ENCODE peak calls at places on chromosomes 1 and 21, in eight cellular contexts. C is HS-5; L is MM.1S; N is NT2/D1; Y is pons; Q is effector CD4-positive, alpha-beta T cell; S is memory B cell; R is NCI-H1092 treated with DMSO at 0.1 percent for 48 hours. P is an unnamed sample.

GRCh38 chr1:66761273-66761672 is 9.0 kb downstream of the DYNLT5 start:
- DNase-seq in Q (no peak), Y (no peak), S (no peak), C (no peak), L (no peak), N (no peak), R (no peak), P (no peak)

GRCh38 chr1:196910208-196910607 is 22.4 kb downstream of the CFHR4 start:
- DNase-seq in L (no peak), S (no peak), R (peak; percentile 3), Y (no peak), Q (no peak), C (no peak), N (no peak), P (no peak)

GRCh38 chr1:16971330-16972209 is 8.8 kb downstream of the MFAP2 start:
- DNase-seq in L (no peak), C (no peak), N (no peak), S (no peak), R (peak; percentile 84), Q (no peak), Y (no peak), P (peak; percentile 44)

GRCh38 chr1:113153116-113153803 is 80.3 kb downstream of the LRIG2 start:
- DNase-seq in N (no peak), S (no peak), Y (no peak), R (no peak), C (no peak), L (no peak), Q (no peak), P (no peak)

GRCh38 chr1:232201024-232201423 is 428.9 kb downstream of the SIPA1L2 start:
- DNase-seq in Y (no peak), N (no peak), C (no peak), L (no peak), Q (no peak), R (no peak), S (no peak), P (no peak)

GRCh38 chr1:227010645-227011044 is 70.6 kb downstream of the COQ8A start:
- DNase-seq in N (no peak), R (no peak), Q (no peak), L (no peak), C (no peak), S (no peak), Y (no peak), P (no peak)

GRCh38 chr1:93990010-93990409 is 80.8 kb upstream of the GCLM start:
- DNase-seq in Q (no peak), R (no peak), S (no peak), Y (no peak), N (no peak), C (no peak), L (no peak), P (no peak)

GRCh38 chr1:58883037-58883887 is 99.4 kb upstream of the JUN start:
- DNase-seq in Y (peak; percentile 76), R (peak; percentile 52), Q (no peak), L (peak; percentile 47), N (peak; percentile 50), S (no peak), C (peak; percentile 98), P (peak; percentile 26)

GRCh38 chr1:10734900-10735602 is 61.4 kb downstream of the CASZ1 start:
- DNase-seq in Q (no peak), S (no peak), N (no peak), L (no peak), R (no peak), C (no peak), Y (no peak), P (no peak)

GRCh38 chr1:1120866-1121563 is 5.1 kb upstream of the C1orf159 start:
- DNase-seq in N (no peak), Y (no peak), L (no peak), Q (no peak), S (no peak), C (no peak), R (no peak), P (no peak)

GRCh38 chr21:22288885-22289509 is 1290.8 kb downstream of the NCAM2 start:
- DNase-seq in Y (no peak), C (no peak), R (no peak), N (no peak), Q (no peak), L (no peak), S (no peak), P (no peak)

GRCh38 chr1:246297314-246298273 is 209.5 kb downstream of the SMYD3 start:
- DNase-seq in S (no peak), N (no peak), C (no peak), Y (no peak), R (peak; percentile 9), L (no peak), Q (no peak), P (no peak)

GRCh38 chr1:23793018-23793781 is 2.3 kb downstream of the LYPLA2 start:
- DNase-seq in R (no peak), S (peak; percentile 19), Y (no peak), L (no peak), N (no peak), C (no peak), Q (no peak), P (no peak)

GRCh38 chr21:32940079-32941014 is 85.4 kb upstream of the OLIG2 start:
- DNase-seq in Y (peak; percentile 68), C (no peak), L (peak; percentile 79), S (peak; percentile 22), R (peak; percentile 34), N (peak; percentile 77), Q (peak; percentile 26), P (no peak)

GRCh38 chr1:1613509-1614082 is 1.7 kb upstream of the MIB2 start:
- DNase-seq in Y (no peak), Q (no peak), N (no peak), S (no peak), C (no peak), L (no peak), R (no peak), P (no peak)

GRCh38 chr1:103239034-103239433 is 130.7 kb upstream of the COL11A1 start:
- DNase-seq in L (no peak), N (no peak), C (no peak), R (no peak), S (no peak), Q (no peak), Y (no peak), P (no peak)

GRCh38 chr1:28506907-28507246 is 1.0 kb downstream of the RCC1 start:
- DNase-seq in C (no peak), Q (no peak), L (no peak), S (no peak), R (no peak), N (no peak), Y (no peak), P (no peak)

GRCh38 chr1:225840223-225840610 is 30.3 kb downstream of the EPHX1 start:
- DNase-seq in Q (no peak), C (no peak), L (no peak), S (no peak), N (no peak), Y (no peak), R (no peak), P (no peak)

GRCh38 chr1:43241352-43241953 is 28.3 kb upstream of the TMEM125 start:
- DNase-seq in C (peak; percentile 43), S (no peak), R (no peak), N (peak; percentile 42), L (no peak), Y (no peak), Q (no peak), P (no peak)

GRCh38 chr1:26771285-26771642 is 16.5 kb upstream of the PIGV start:
- DNase-seq in S (no peak), R (no peak), C (no peak), N (no peak), Y (no peak), L (no peak), Q (no peak), P (no peak)

GRCh38 chr1:55670331-55671082 is 455.3 kb upstream of the USP24 start:
- DNase-seq in Y (peak; percentile 59), C (no peak), S (no peak), L (no peak), Q (no peak), N (no peak), R (no peak), P (no peak)

GRCh38 chr1:3038571-3039181 is 17.4 kb downstream of the ACTRT2 start:
- DNase-seq in L (no peak), Y (no peak), Q (no peak), R (no peak), S (no peak), N (no peak), C (no peak), P (no peak)

GRCh38 chr21:36202721-36203602 is 46.3 kb downstream of the DOP1B start:
- DNase-seq in N (no peak), R (no peak), L (no peak), C (no peak), S (no peak), Q (no peak), Y (no peak), P (no peak)

GRCh38 chr21:42108554-42108885 is 37.4 kb downstream of the UMODL1 start:
- DNase-seq in S (no peak), L (no peak), Q (no peak), Y (no peak), C (no peak), N (no peak), R (no peak), P (no peak)

GRCh38 chr1:37474697-37475379 is 458 bp downstream of the ZC3H12A start:
- DNase-seq in Q (peak; percentile 7), L (no peak), S (no peak), R (no peak), Y (no peak), N (no peak), C (no peak), P (no peak)

GRCh38 chr1:181062800-181063428 is 25.6 kb upstream of the IER5 start:
- DNase-seq in Y (peak; percentile 23), Q (no peak), N (no peak), L (peak; percentile 45), S (no peak), C (no peak), R (no peak), P (no peak)

GRCh38 chr21:32887026-32887425 is 115.5 kb upstream of the PAXBP1 start:
- DNase-seq in Y (no peak), N (no peak), R (no peak), Q (no peak), C (no peak), L (no peak), S (no peak), P (no peak)

GRCh38 chr1:177945943-177946650 is 23.8 kb downstream of the SEC16B start:
- DNase-seq in N (peak; percentile 77), Y (peak; percentile 69), L (peak; percentile 65), R (peak; percentile 56), Q (no peak), S (no peak), C (no peak), P (peak; percentile 47)

GRCh38 chr1:61687901-61688300 is 37.0 kb downstream of the TM2D1 start:
- DNase-seq in Y (no peak), L (no peak), R (no peak), C (no peak), S (no peak), N (no peak), Q (no peak), P (no peak)

GRCh38 chr1:35585281-35585680 is 12.2 kb downstream of the TFAP2E start:
- DNase-seq in S (no peak), L (no peak), C (no peak), Q (no peak), R (no peak), Y (no peak), N (no peak), P (no peak)

P was measured in amniotic stem cell.